ENCODE peak calls at places on chromosomes 4 and X, in seven cellular contexts. C is esophagus muscularis mucosa, B is sigmoid colon, M is K562, X is tibial nerve, W is transverse colon, P is HepG2. K is an unnamed sample.

GRCh38 chr4:10183462-10183861 is 66.9 kb upstream of the WDR1 start:
- DNase-seq in W (no peak), P (no peak), B (no peak), M (no peak), X (no peak), C (no peak), K (no peak)

GRCh38 chrX:41490446-41490845 is 43.3 kb downstream of the NYX start:
- DNase-seq in B (no peak), C (no peak), P (no peak), X (no peak), W (no peak), M (no peak), K (no peak)

GRCh38 chr4:81352476-81352875 is 119.2 kb downstream of the RASGEF1B start:
- DNase-seq in M (no peak), B (no peak), P (no peak), X (no peak), W (no peak), C (no peak), K (no peak)

GRCh38 chr4:139764192-139764591 is 98.6 kb downstream of the MGST2 start:
- DNase-seq in W (no peak), B (no peak), M (no peak), C (no peak), P (no peak), X (no peak), K (peak; percentile 45)

GRCh38 chr4:105210901-105211300 is 64.2 kb downstream of the TET2 start:
- DNase-seq in B (no peak), C (no peak), M (no peak), W (no peak), X (no peak), P (no peak), K (no peak)

GRCh38 chrX:346034-346813 is 27.6 kb upstream of the GTPBP6 start:
- DNase-seq in X (no peak), B (peak; percentile 49), W (no peak), C (no peak), P (no peak), M (no peak), K (no peak)

GRCh38 chr4:161629694-161630441 is 533.9 kb downstream of the FSTL5 start:
- DNase-seq in X (no peak), P (no peak), M (no peak), B (peak; percentile 61), C (no peak), W (no peak), K (no peak)

GRCh38 chrX:13411496-13412207 is 91.8 kb upstream of the ATXN3L start:
- DNase-seq in M (no peak), P (no peak), B (no peak), C (no peak), W (no peak), X (no peak), K (no peak)

GRCh38 chrX:47573334-47574095 is 8.7 kb upstream of the TIMP1 start:
- DNase-seq in X (peak; percentile 34), B (peak; percentile 79), M (peak; percentile 5), C (no peak), W (peak; percentile 47), P (no peak), K (no peak)

GRCh38 chr4:118877797-118878196 is 10.9 kb upstream of the SYNPO2 start:
- DNase-seq in C (no peak), B (no peak), X (no peak), M (no peak), W (no peak), P (no peak), K (no peak)

GRCh38 chr4:48247142-48247877 is 22.3 kb downstream of the TEC start:
- DNase-seq in M (no peak), C (no peak), B (no peak), P (no peak), W (no peak), X (no peak), K (no peak)

GRCh38 chr4:9925750-9926439 is 95.4 kb downstream of the SLC2A9 start:
- DNase-seq in C (no peak), P (no peak), X (no peak), W (no peak), M (no peak), B (no peak), K (no peak)

GRCh38 chr4:160110891-160111290 is 1008.0 kb downstream of the RAPGEF2 start:
- DNase-seq in M (no peak), P (no peak), C (no peak), B (no peak), W (no peak), X (no peak), K (no peak)

GRCh38 chr4:151727365-151727764 is 33.4 kb downstream of the GATB start:
- DNase-seq in M (no peak), W (no peak), P (no peak), C (no peak), B (no peak), X (no peak), K (no peak)

GRCh38 chr4:10529891-10530786 is 72.9 kb upstream of the ZNF518B start:
- DNase-seq in X (no peak), P (no peak), M (no peak), C (no peak), B (no peak), W (no peak), K (no peak)

GRCh38 chr4:25843340-25844097 is 19.3 kb downstream of the SEL1L3 start:
- DNase-seq in B (peak; percentile 67), C (no peak), W (peak; percentile 59), M (no peak), P (no peak), X (no peak), K (peak; percentile 86)

GRCh38 chr4:112296949-112297483 is at the start of gene ALPK1:
- DNase-seq in X (no peak), P (peak; percentile 33), C (no peak), B (no peak), M (no peak), W (no peak), K (no peak)

GRCh38 chrX:11423362-11423818 is 130.2 kb downstream of the AMELX start:
- DNase-seq in X (no peak), B (no peak), C (no peak), W (peak; percentile 35), P (no peak), M (peak; percentile 34), K (peak; percentile 29)

GRCh38 chr4:113975578-113975977 is 3.9 kb downstream of the ARSJ start:
- DNase-seq in C (no peak), M (no peak), P (no peak), X (no peak), W (no peak), B (no peak), K (no peak)

DNA sequence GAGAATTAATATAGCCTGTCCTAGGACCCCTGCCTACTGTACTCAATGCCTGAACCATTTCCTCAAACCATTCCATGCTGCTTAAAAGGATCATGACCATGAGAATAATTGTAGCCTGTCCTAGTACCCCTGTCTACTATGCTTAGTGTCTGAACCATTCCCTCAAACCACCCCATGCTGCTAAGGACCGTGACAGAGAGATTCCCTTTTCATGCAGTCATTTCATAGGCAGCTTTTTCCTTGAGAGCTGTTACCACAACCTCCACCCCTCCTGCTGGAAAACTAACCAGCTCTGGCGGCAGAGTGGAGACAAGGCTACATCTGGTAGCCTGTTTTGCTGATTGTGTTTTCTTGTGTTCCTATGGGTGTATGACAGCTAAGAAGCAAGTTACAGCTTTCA is 174.9 kb upstream of the SMARCAD1 start:
- DNase-seq in W (no peak), M (no peak), P (no peak), B (no peak), X (no peak), C (no peak), K (no peak)
- TF ChIP-seq EP300 in W (no peak), M (no peak), P (no peak), B (no peak), X (no peak), C (no peak), K (no peak)

DNA sequence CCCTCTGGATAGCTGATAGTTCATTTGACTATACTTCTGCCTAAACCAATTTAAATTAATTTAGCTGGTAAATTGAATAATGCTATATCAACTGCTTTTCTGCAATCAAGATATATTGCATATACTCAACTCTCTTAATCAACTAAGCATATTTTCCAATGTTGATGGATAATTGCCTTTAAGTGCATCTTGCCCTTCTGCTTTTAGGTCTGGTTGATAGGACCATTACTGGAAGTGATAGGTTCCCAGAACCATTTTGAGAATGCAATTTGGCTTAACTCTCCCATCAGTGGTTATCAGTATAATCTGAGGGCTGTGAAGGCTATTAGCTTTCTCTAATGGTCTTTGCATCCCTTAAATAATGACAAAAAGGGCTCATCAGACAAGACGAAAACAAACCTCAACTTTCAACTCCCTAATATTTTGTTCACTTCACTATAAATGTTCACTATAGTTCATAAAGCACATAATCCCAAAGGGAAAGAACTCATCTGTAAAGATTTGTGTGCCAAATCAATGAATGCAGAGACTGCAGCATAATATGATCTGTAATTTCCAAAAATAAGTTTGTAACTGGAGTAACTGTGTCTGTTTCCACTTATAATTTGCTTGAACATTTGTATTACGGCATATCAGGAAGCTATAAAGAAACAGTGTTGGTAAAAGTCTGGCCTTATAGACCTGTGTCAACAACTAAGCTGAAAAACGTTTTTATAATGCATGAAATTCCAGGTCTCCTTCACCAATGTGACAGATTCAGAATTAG is 273.6 kb downstream of the FBXO8 start:
- DNase-seq in W (no peak), X (no peak), P (no peak), B (no peak), C (no peak), M (no peak), K (no peak)
- TF ChIP-seq EP300 in W (no peak), X (no peak), P (no peak), B (no peak), C (no peak), M (no peak), K (no peak)

DNA sequence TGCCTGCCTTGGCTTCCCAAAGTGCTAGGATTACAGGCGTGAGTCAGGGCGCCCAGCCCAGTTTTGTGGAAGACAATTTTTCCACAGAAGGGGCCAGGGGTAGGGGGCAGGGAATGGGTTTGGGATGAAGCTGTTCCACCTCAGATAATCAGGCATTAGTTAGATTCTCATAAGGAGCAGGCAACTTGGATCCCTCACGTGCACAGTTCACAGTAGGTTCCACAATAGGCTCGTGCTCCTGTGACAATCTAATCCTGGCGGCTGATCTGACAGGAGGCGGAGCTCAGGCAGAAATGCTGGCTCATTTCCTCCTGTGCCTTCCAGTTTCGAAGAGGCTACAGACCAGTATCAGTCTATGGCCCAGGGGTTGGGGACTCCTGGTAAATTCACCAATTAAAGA is 491.6 kb upstream of the AADAT start:
- DNase-seq in B (no peak), P (no peak), W (no peak), M (no peak), C (no peak), X (no peak), K (no peak)
- TF ChIP-seq EP300 in B (no peak), P (no peak), W (no peak), M (no peak), C (no peak), X (no peak), K (no peak)

GRCh38 chrX:16137416-16138107 is 14.2 kb downstream of the GRPR start:
- DNase-seq in C (no peak), B (no peak), P (no peak), M (no peak), X (no peak), W (no peak), K (no peak)
- TF ChIP-seq EP300 in C (no peak), B (no peak), P (no peak), M (no peak), X (no peak), W (no peak), K (no peak)

K was measured in stomach.